ENCODE peak calls at places on chromosomes 7 and 10, in seven cellular contexts. M is HTR-8/SVneo, V is Right ventricle myocardium inferior, T is RPMI8226, G is NCI-H1105 treated with DMSO at 0.1 percent for 48 hours, K is NCI-H1436, P is activated T-cell treated with anti-CD3 and anti-CD28 coated beads for 1 hour. C is an unnamed sample.

GRCh38 chr10:4247379-4247778 is 462.4 kb upstream of the KLF6 start:
- DNase-seq in G (no peak), M (no peak), P (no peak), K (no peak), V (no peak), T (no peak), C (no peak)

GRCh38 chr10:97261188-97261587 is 31.2 kb downstream of the ARHGAP19 start:
- DNase-seq in M (no peak), G (no peak), K (no peak), T (no peak), V (no peak), P (no peak), C (no peak)

GRCh38 chr10:12768156-12768731 is 233.3 kb downstream of the CCDC3 start:
- DNase-seq in V (no peak), P (no peak), T (no peak), G (no peak), K (no peak), M (peak; percentile 49), C (peak; percentile 63)

GRCh38 chr7:20301311-20301939 is 29.3 kb upstream of the ITGB8 start:
- DNase-seq in M (no peak), T (no peak), K (no peak), G (no peak), P (no peak), V (no peak), C (no peak)

GRCh38 chr7:66099551-66100407 is 14.9 kb upstream of the CRCP start:
- DNase-seq in G (no peak), P (no peak), K (peak; percentile 45), V (peak; percentile 69), M (no peak), T (peak; percentile 74), C (peak; percentile 63)

GRCh38 chr7:56062382-56062781 is 1.7 kb upstream of the SUMF2 start:
- DNase-seq in V (no peak), G (no peak), M (no peak), P (no peak), T (no peak), K (no peak), C (no peak)

GRCh38 chr7:20064181-20064970 is 152.8 kb downstream of the MACC1 start:
- DNase-seq in M (no peak), G (no peak), P (no peak), T (no peak), V (no peak), K (no peak), C (no peak)

GRCh38 chr10:122308487-122309141 is 37.5 kb downstream of the BTBD16 start:
- DNase-seq in K (no peak), M (no peak), T (no peak), G (no peak), P (no peak), V (no peak), C (no peak)

GRCh38 chr7:142870147-142870559 is 15.3 kb downstream of the EPHB6 start:
- DNase-seq in T (no peak), K (no peak), M (no peak), V (no peak), P (no peak), G (no peak), C (no peak)

GRCh38 chr7:133358728-133359127 is 105.8 kb downstream of the EXOC4 start:
- DNase-seq in G (no peak), P (no peak), K (no peak), T (no peak), M (no peak), V (no peak), C (no peak)

GRCh38 chr7:42414028-42414427 is 177.0 kb upstream of the GLI3 start:
- DNase-seq in T (no peak), V (no peak), K (no peak), M (no peak), G (no peak), P (no peak), C (no peak)

GRCh38 chr7:46776790-46777189 is 805.1 kb downstream of the TNS3 start:
- DNase-seq in M (no peak), K (no peak), G (peak; percentile 17), T (peak; percentile 11), P (no peak), V (no peak), C (no peak)